ENCODE peak calls at places on chromosomes 1 and 21, in seven cellular contexts. A is fibroblast of lung; F is epithelial cell of prostate; G is left ventricle myocardium inferior; Z is ovary; J is mesendoderm; I is CD4-positive, alpha-beta memory T cell. H is an unnamed sample.

GRCh38 chr1:89732643-89733222 is 88.1 kb upstream of the LRRC8D start:
- DNase-seq in A (no peak), F (no peak), G (no peak), Z (no peak), J (no peak), I (no peak), H (no peak)

GRCh38 chr1:168483531-168483930 is 60.3 kb downstream of the XCL2 start:
- DNase-seq in A (peak; percentile 94), F (no peak), G (no peak), Z (no peak), J (no peak), I (no peak), H (no peak)

GRCh38 chr1:44212355-44213221 is 683 bp upstream of the DMAP1 start:
- DNase-seq in A (no peak), F (no peak), G (no peak), Z (no peak), J (no peak), I (peak; percentile 76), H (no peak)

GRCh38 chr1:33176887-33177286 is 5.0 kb downstream of the TRIM62 start:
- DNase-seq in A (no peak), F (no peak), G (no peak), Z (no peak), J (no peak), I (no peak), H (no peak)

GRCh38 chr1:201792534-201793305 is 36.2 kb upstream of the IPO9 start:
- DNase-seq in A (peak; percentile 76), F (no peak), G (peak; percentile 71), Z (peak; percentile 84), J (peak; percentile 89), I (no peak), H (peak; percentile 36)

GRCh38 chr21:29351691-29352090 is 53.0 kb downstream of the BACH1 start:
- DNase-seq in A (peak; percentile 98), F (no peak), G (no peak), Z (no peak), J (no peak), I (no peak), H (no peak)

GRCh38 chr1:57424231-57425027 is 569 bp upstream of the DAB1 start:
- DNase-seq in A (peak; percentile 32), F (no peak), G (peak; percentile 29), Z (no peak), J (peak; percentile 91), I (no peak), H (no peak)

GRCh38 chr1:66374148-66374547 is 159.8 kb upstream of the SGIP1 start:
- DNase-seq in A (no peak), F (no peak), G (no peak), Z (no peak), J (no peak), I (no peak), H (no peak)

GRCh38 chr1:19315378-19316206 is 3.5 kb downstream of the SLC66A1 start:
- DNase-seq in A (peak; percentile 65), F (no peak), G (no peak), Z (no peak), J (no peak), I (no peak), H (no peak)

GRCh38 chr1:30822966-30823581 is 65.5 kb upstream of the LAPTM5 start:
- DNase-seq in A (peak; percentile 76), F (peak; percentile 6), G (no peak), Z (no peak), J (no peak), I (no peak), H (no peak)
- H3K27ac ChIP-seq in A (peak overlapping the region; percentile 91), F (no peak overlapping the region), G (peak overlapping the region; percentile 97), Z (peak overlapping the region; percentile 86), J (no peak overlapping the region), I (no peak overlapping the region), H (no peak overlapping the region)

GRCh38 chr1:13617108-13617507 is 33.5 kb downstream of the PDPN start:
- DNase-seq in A (no peak), F (no peak), G (no peak), Z (peak; percentile 53), J (no peak), I (no peak), H (no peak)
- H3K27ac ChIP-seq in A (no peak overlapping the region), F (no peak overlapping the region), G (no peak overlapping the region), Z (peak overlapping the region; percentile 56), J (no peak overlapping the region), I (no peak overlapping the region), H (no peak overlapping the region)

GRCh38 chr1:22053018-22053860 is 730 bp downstream of the CDC42 start:
- DNase-seq in A (peak; percentile 87), F (no peak), G (peak; percentile 68), Z (peak; percentile 61), J (peak; percentile 91), I (peak; percentile 82), H (peak; percentile 49)
- H3K27ac ChIP-seq in A (peak overlapping the region; percentile 96), F (peak overlapping the region; percentile 98), G (peak overlapping the region; percentile 99), Z (peak overlapping the region; percentile 100), J (peak overlapping the region; percentile 99), I (peak overlapping the region; percentile 98), H (peak overlapping the region; percentile 97)

DNA sequence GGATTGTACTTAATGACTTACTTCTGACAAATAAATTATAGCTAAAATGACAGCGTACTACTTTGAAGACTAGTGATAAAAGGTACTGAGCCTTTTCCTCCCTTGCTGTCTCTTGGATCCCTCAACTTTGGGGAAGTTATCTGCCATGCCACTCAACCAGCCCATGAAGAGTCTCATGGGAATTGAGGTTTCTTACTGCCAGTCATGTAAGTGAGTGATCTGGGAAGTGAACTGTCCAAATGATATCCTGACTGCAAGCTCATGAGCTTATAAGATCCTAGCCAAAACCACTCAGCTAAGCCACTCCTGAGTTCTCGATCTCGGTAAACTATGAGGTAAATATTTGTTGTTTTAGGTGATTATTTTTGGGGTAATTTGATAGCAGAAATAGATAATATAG is 247.8 kb downstream of the NCAM2 start:
- DNase-seq in A (no peak), F (no peak), G (no peak), Z (no peak), J (no peak), I (no peak), H (no peak)
- H3K27ac ChIP-seq in A (no peak overlapping the region), F (no peak overlapping the region), G (no peak overlapping the region), Z (no peak overlapping the region), J (no peak overlapping the region), I (no peak overlapping the region), H (no peak overlapping the region)

DNA sequence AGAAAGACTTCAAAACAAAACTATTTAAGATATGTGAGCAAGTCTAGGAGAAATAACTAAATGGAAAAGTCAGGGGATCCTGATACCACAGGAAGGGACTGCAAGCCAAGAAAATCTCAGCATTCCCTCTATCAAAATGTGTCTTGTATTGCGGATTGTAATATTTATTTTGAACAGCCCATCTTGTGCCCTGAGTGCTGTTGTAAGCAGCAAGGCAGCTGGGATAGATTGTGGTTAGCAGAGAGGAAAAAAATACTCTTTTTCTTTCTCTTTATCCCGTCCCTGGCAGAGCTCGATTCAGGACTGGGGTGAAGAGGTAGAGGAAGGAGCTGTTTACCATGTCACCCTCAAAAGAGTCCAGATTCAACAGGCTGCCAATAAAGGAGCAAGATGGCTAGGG is 1.2 kb downstream of the RGL1 start:
- DNase-seq in A (peak; percentile 82), F (no peak), G (no peak), Z (no peak), J (no peak), I (no peak), H (no peak)
- H3K27ac ChIP-seq in A (peak overlapping the region; percentile 57), F (no peak overlapping the region), G (peak overlapping the region; percentile 86), Z (peak overlapping the region; percentile 86), J (no peak overlapping the region), I (no peak overlapping the region), H (no peak overlapping the region)

GRCh38 chr1:154191990-154192450 is at the start of gene TPM3:
- DNase-seq in A (no peak), F (no peak), G (no peak), Z (no peak), J (peak; percentile 16), I (no peak), H (no peak)
- H3K27ac ChIP-seq in A (no peak within 1 kb of the TSS), F (no peak within 1 kb of the TSS), G (no peak within 1 kb of the TSS), Z (no peak within 1 kb of the TSS), J (no peak within 1 kb of the TSS), I (no peak within 1 kb of the TSS), H (no peak within 1 kb of the TSS)

GRCh38 chr1:40945491-40945973 is 34.0 kb upstream of the CTPS1 start:
- DNase-seq in A (no peak), F (no peak), G (no peak), Z (no peak), J (no peak), I (no peak), H (no peak)
- H3K27ac ChIP-seq in A (no peak overlapping the region), F (peak overlapping the region; percentile 69), G (peak overlapping the region; percentile 71), Z (no peak overlapping the region), J (no peak overlapping the region), I (no peak overlapping the region), H (no peak overlapping the region)